ENCODE peak calls at places on chromosomes 11 and 22, in four cellular contexts. I is psoas muscle, L is EL, D is left cardiac atrium. M is an unnamed sample.
A peak's percentile ranks its signal among the peaks of the same experiment; 100 is the strongest.

GRCh38 chr11:74037309-74037708 is 28.4 kb upstream of the UCP3 start:
- DNase-seq in I (no peak), L (no peak), D (no peak), M (no peak)

GRCh38 chr11:86068138-86068861 is 584 bp downstream of the PICALM start:
- DNase-seq in L (peak; percentile 46), D (peak; percentile 38), I (peak; percentile 37), M (peak; percentile 51)

GRCh38 chr11:119322921-119323531 is 6.1 kb upstream of the MCAM start:
- DNase-seq in L (no peak), D (no peak), I (no peak), M (no peak)

GRCh38 chr11:7098235-7098832 is 9.5 kb downstream of the RBMXL2 start:
- DNase-seq in I (no peak), D (no peak), L (peak; percentile 52), M (no peak)

GRCh38 chr11:59295435-59295834 is 63.3 kb upstream of the OR5AN1 start:
- DNase-seq in D (no peak), I (no peak), L (no peak), M (no peak)

GRCh38 chr11:665707-666281 is 28.7 kb downstream of the DRD4 start:
- DNase-seq in D (peak; percentile 28), I (peak; percentile 44), L (peak; percentile 20), M (no peak)

GRCh38 chr11:74322667-74323066 is 11.2 kb upstream of the P4HA3 start:
- DNase-seq in I (peak; percentile 80), L (no peak), D (peak; percentile 62), M (no peak)

GRCh38 chr22:25177226-25177625 is 22.4 kb upstream of the CRYBB3 start:
- DNase-seq in L (no peak), D (no peak), I (no peak), M (no peak)

GRCh38 chr11:2318707-2319106 is 16.9 kb downstream of the TSPAN32 start:
- DNase-seq in I (no peak), L (no peak), D (no peak), M (no peak)

GRCh38 chr11:122095950-122096942 is 19.8 kb downstream of the BLID start:
- DNase-seq in I (no peak), L (peak; percentile 89), D (no peak), M (no peak)

GRCh38 chr11:34654491-34655334 is 33.8 kb downstream of the EHF start:
- DNase-seq in I (peak; percentile 89), L (peak; percentile 71), D (peak; percentile 72), M (no peak)

GRCh38 chr11:126082251-126083109 is 19.8 kb upstream of the CDON start:
- DNase-seq in D (no peak), I (no peak), L (no peak), M (peak; percentile 30)